ENCODE peak calls at places on chromosomes 12 and 14, in four cellular contexts. One of them, this sample, is unnamed.
A peak's percentile ranks its signal among the peaks of the same experiment; 100 is the strongest.

GRCh38 chr12:26102954-26103353 is 21.9 kb downstream of the BHLHE41 start:
- DNase-seq in HepG2: no peak
- DNase-seq in K562: no peak
- DNase-seq in SK-N-SH: no peak
- DNase-seq in this sample: no peak

GRCh38 chr12:120692524-120693033 is 5.6 kb downstream of the MLEC start:
- DNase-seq in HepG2: peak; percentile 70
- DNase-seq in K562: no peak
- DNase-seq in SK-N-SH: no peak
- DNase-seq in this sample: no peak

GRCh38 chr12:7667025-7667575 is 1.4 kb upstream of the APOBEC1 start:
- DNase-seq in HepG2: peak; percentile 10
- DNase-seq in K562: peak; percentile 20
- DNase-seq in SK-N-SH: no peak
- DNase-seq in this sample: peak; percentile 19

GRCh38 chr12:56839489-56840442 is 76.6 kb downstream of the HSD17B6 start:
- DNase-seq in HepG2: peak; percentile 41
- DNase-seq in K562: peak; percentile 70
- DNase-seq in SK-N-SH: peak; percentile 23
- DNase-seq in this sample: peak; percentile 48

GRCh38 chr12:91613223-91613779 is 430.7 kb upstream of the DCN start:
- DNase-seq in HepG2: no peak
- DNase-seq in K562: no peak
- DNase-seq in SK-N-SH: no peak
- DNase-seq in this sample: no peak

GRCh38 chr12:94534278-94534677 is 74.6 kb upstream of the CEP83 start:
- DNase-seq in HepG2: no peak
- DNase-seq in K562: no peak
- DNase-seq in SK-N-SH: no peak
- DNase-seq in this sample: no peak

GRCh38 chr12:117518594-117519270 is 157.3 kb upstream of the NOS1 start:
- DNase-seq in HepG2: peak; percentile 88
- DNase-seq in K562: no peak
- DNase-seq in SK-N-SH: no peak
- DNase-seq in this sample: no peak

GRCh38 chr12:8687846-8688601 is 9.8 kb upstream of the RIMKLB start:
- DNase-seq in HepG2: no peak
- DNase-seq in K562: no peak
- DNase-seq in SK-N-SH: peak; percentile 77
- DNase-seq in this sample: peak; percentile 27

GRCh38 chr12:5587701-5588100 is 155.8 kb downstream of the NTF3 start:
- DNase-seq in HepG2: no peak
- DNase-seq in K562: no peak
- DNase-seq in SK-N-SH: no peak
- DNase-seq in this sample: no peak

GRCh38 chr14:64951724-64952123 is 9.2 kb upstream of the GPX2 start:
- DNase-seq in HepG2: no peak
- DNase-seq in K562: no peak
- DNase-seq in SK-N-SH: no peak
- DNase-seq in this sample: no peak

GRCh38 chr14:73576391-73576790 is 7.4 kb downstream of the ACOT2 start:
- DNase-seq in HepG2: no peak
- DNase-seq in K562: no peak
- DNase-seq in SK-N-SH: no peak
- DNase-seq in this sample: no peak

GRCh38 chr12:49295087-49296001 is at the start of gene PRPH:
- DNase-seq in HepG2: no peak
- DNase-seq in K562: no peak
- DNase-seq in SK-N-SH: peak; percentile 40
- DNase-seq in this sample: no peak

GRCh38 chr14:75094896-75095295 is 25.5 kb downstream of the ZC2HC1C start:
- DNase-seq in HepG2: no peak
- DNase-seq in K562: no peak
- DNase-seq in SK-N-SH: no peak
- DNase-seq in this sample: no peak

GRCh38 chr12:107884769-107885694 is 110.5 kb downstream of the ASCL4 start:
- DNase-seq in HepG2: peak; percentile 58
- DNase-seq in K562: peak; percentile 67
- DNase-seq in SK-N-SH: peak; percentile 74
- DNase-seq in this sample: peak; percentile 41

GRCh38 chr12:15931590-15932053 is 20.5 kb downstream of the DERA start:
- DNase-seq in HepG2: peak; percentile 44
- DNase-seq in K562: no peak
- DNase-seq in SK-N-SH: no peak
- DNase-seq in this sample: no peak

GRCh38 chr14:68791078-68791983 is 1.5 kb downstream of the ZFP36L1 start:
- DNase-seq in HepG2: no peak
- DNase-seq in K562: no peak
- DNase-seq in SK-N-SH: no peak
- DNase-seq in this sample: no peak

GRCh38 chr12:111318450-111318849 is 50.4 kb downstream of the PHETA1 start:
- DNase-seq in HepG2: no peak
- DNase-seq in K562: no peak
- DNase-seq in SK-N-SH: no peak
- DNase-seq in this sample: no peak

GRCh38 chr12:74922642-74923041 is 287.0 kb downstream of the KCNC2 start:
- DNase-seq in HepG2: no peak
- DNase-seq in K562: no peak
- DNase-seq in SK-N-SH: no peak
- DNase-seq in this sample: no peak
- TF ChIP-seq ELF1 in HepG2: no peak
- TF ChIP-seq ELF1 in K562: no peak
- TF ChIP-seq ELF1 in SK-N-SH: no peak
- TF ChIP-seq ELF1 in this sample: no peak

GRCh38 chr12:52899338-52900035 is 5.4 kb downstream of the KRT8 start:
- DNase-seq in HepG2: no peak
- DNase-seq in K562: no peak
- DNase-seq in SK-N-SH: no peak
- DNase-seq in this sample: no peak
- H3K4me1 ChIP-seq in HepG2: peaks cover 72% of the 10 kb centered on the region
- H3K4me1 ChIP-seq in K562: peaks cover 19% of the 10 kb centered on the region
- H3K4me1 ChIP-seq in SK-N-SH: peaks cover 5% of the 10 kb centered on the region
- H3K4me1 ChIP-seq in this sample: peaks cover 77% of the 10 kb centered on the region

GRCh38 chr12:52184813-52185212 is 7.0 kb downstream of the KRT80 start:
- DNase-seq in HepG2: no peak
- DNase-seq in K562: no peak
- DNase-seq in SK-N-SH: peak; percentile 85
- DNase-seq in this sample: no peak

GRCh38 chr12:52187206-52187605 is 4.6 kb downstream of the KRT80 start:
- DNase-seq in HepG2: no peak
- DNase-seq in K562: no peak
- DNase-seq in SK-N-SH: no peak
- DNase-seq in this sample: no peak

GRCh38 chr12:52185400-52185967 is 6.3 kb downstream of the KRT80 start:
- DNase-seq in HepG2: no peak
- DNase-seq in K562: no peak
- DNase-seq in SK-N-SH: no peak
- DNase-seq in this sample: no peak

GRCh38 chr12:52187640-52188039 is 4.2 kb downstream of the KRT80 start:
- DNase-seq in HepG2: no peak
- DNase-seq in K562: no peak
- DNase-seq in SK-N-SH: no peak
- DNase-seq in this sample: no peak

DNA sequence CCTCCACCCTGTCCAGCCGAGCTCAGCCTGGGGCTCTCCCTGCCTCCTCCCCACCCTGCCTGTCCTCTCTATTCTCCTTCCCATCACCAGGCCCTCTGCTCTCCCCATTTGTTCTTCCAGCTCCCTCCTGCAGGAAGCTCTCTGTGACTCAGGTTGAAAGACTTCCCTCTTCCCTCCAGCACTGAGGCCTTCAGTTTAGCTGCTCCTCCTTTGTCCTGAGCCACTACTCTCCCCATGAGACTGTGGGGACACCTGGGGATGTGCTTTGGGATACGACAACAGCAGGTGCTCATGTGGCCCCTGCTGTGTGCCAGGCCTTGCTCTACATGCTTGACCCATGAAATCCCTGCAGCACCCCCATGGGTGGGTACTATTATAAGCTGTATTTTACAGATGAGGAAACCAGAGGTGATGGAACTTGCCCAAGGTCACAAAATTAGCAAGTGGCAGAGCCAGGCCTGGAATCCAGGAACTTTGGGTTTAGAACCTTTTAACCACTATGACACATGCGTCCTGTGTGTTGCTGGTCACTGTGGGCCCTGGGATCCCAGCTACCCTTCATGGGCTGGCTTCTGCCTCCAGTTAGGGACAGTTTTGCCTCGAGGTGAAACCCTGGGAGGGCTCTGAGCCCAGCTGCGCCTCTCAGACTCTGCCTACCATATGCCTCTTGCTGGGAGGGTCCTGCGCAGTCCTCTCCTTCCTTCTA is 5.5 kb downstream of the KRT80 start:
- DNase-seq in HepG2: peak; percentile 39
- DNase-seq in K562: no peak
- DNase-seq in SK-N-SH: no peak
- DNase-seq in this sample: no peak
- TF ChIP-seq ELF1 in HepG2: no peak
- TF ChIP-seq ELF1 in K562: no peak
- TF ChIP-seq ELF1 in SK-N-SH: no peak
- TF ChIP-seq ELF1 in this sample: no peak

DNA sequence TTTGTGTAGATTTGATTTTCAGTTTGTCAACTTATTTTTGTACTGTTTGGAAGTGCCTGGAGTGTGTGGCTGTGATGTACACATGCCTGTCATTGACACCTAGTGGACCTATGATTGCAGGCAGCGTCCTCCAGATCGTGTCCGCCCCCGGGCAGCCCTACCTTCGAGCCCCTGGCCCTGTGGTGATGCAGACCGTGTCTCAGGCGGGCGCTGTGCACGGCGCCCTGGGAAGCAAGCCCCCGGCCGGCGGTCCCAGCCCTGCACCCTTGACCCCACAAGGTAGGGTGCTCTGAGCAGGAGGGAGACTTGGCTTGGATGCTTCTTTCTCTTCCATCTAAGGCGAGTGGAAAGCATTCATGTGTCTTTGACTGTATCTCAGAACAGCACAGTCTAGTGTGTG is 75.8 kb downstream of the EP400 start:
- DNase-seq in HepG2: no peak
- DNase-seq in K562: no peak
- DNase-seq in SK-N-SH: no peak
- DNase-seq in this sample: no peak
- H3K4me1 ChIP-seq in HepG2: no peaks in the 10 kb centered on the region
- H3K4me1 ChIP-seq in K562: no peaks in the 10 kb centered on the region
- H3K4me1 ChIP-seq in SK-N-SH: no peaks in the 10 kb centered on the region
- H3K4me1 ChIP-seq in this sample: no peaks in the 10 kb centered on the region